ENCODE peak calls at places on chromosomes 7 and 10, in six cellular contexts. One of them, this sample, is unnamed.
A peak's percentile ranks its signal among the peaks of the same experiment; 100 is the strongest.

GRCh38 chr7:41943098-41943577 is 240.2 kb upstream of the INHBA start:
- DNase-seq in GM04504: peak; percentile 41
- DNase-seq in NCI-H2081: peak; percentile 47
- DNase-seq in T-helper 1 cell: no peak
- DNase-seq in GM12864: no peak
- DNase-seq in activated T-helper 1 cell treated with anti-CD3 and anti-CD28 coated beads, Interleukin-12 subunit alpha, Interleukin-12 subunit beta, Interleukin-2, Interleukin-4 antibody, amounts not matched to agents 30 ng/mL and 10 ng/mL and 1 ng/mL, durations not matched to agents 14 hours and 24 hours and 36 hours: peak; percentile 54
- DNase-seq in this sample: peak; percentile 95

GRCh38 chr7:106306256-106306655 is 21.5 kb upstream of the NAMPT start:
- DNase-seq in GM04504: no peak
- DNase-seq in NCI-H2081: no peak
- DNase-seq in T-helper 1 cell: no peak
- DNase-seq in GM12864: no peak
- DNase-seq in activated T-helper 1 cell treated with anti-CD3 and anti-CD28 coated beads, Interleukin-12 subunit alpha, Interleukin-12 subunit beta, Interleukin-2, Interleukin-4 antibody, amounts not matched to agents 30 ng/mL and 10 ng/mL and 1 ng/mL, durations not matched to agents 14 hours and 24 hours and 36 hours: no peak
- DNase-seq in this sample: no peak

GRCh38 chr10:112295853-112296830 is 12.9 kb downstream of the TECTB start:
- DNase-seq in GM04504: no peak
- DNase-seq in NCI-H2081: no peak
- DNase-seq in T-helper 1 cell: no peak
- DNase-seq in GM12864: no peak
- DNase-seq in activated T-helper 1 cell treated with anti-CD3 and anti-CD28 coated beads, Interleukin-12 subunit alpha, Interleukin-12 subunit beta, Interleukin-2, Interleukin-4 antibody, amounts not matched to agents 30 ng/mL and 10 ng/mL and 1 ng/mL, durations not matched to agents 14 hours and 24 hours and 36 hours: no peak
- DNase-seq in this sample: no peak

GRCh38 chr10:118332247-118332646 is 9.9 kb downstream of the FAM204A start:
- DNase-seq in GM04504: no peak
- DNase-seq in NCI-H2081: no peak
- DNase-seq in T-helper 1 cell: no peak
- DNase-seq in GM12864: no peak
- DNase-seq in activated T-helper 1 cell treated with anti-CD3 and anti-CD28 coated beads, Interleukin-12 subunit alpha, Interleukin-12 subunit beta, Interleukin-2, Interleukin-4 antibody, amounts not matched to agents 30 ng/mL and 10 ng/mL and 1 ng/mL, durations not matched to agents 14 hours and 24 hours and 36 hours: no peak
- DNase-seq in this sample: no peak

GRCh38 chr10:119654540-119654939 is 3.4 kb downstream of the BAG3 start:
- DNase-seq in GM04504: no peak
- DNase-seq in NCI-H2081: no peak
- DNase-seq in T-helper 1 cell: no peak
- DNase-seq in GM12864: no peak
- DNase-seq in activated T-helper 1 cell treated with anti-CD3 and anti-CD28 coated beads, Interleukin-12 subunit alpha, Interleukin-12 subunit beta, Interleukin-2, Interleukin-4 antibody, amounts not matched to agents 30 ng/mL and 10 ng/mL and 1 ng/mL, durations not matched to agents 14 hours and 24 hours and 36 hours: no peak
- DNase-seq in this sample: peak; percentile 64

GRCh38 chr7:1087952-1088920 is at the start of gene GPER1:
- DNase-seq in GM04504: no peak
- DNase-seq in NCI-H2081: no peak
- DNase-seq in T-helper 1 cell: no peak
- DNase-seq in GM12864: no peak
- DNase-seq in activated T-helper 1 cell treated with anti-CD3 and anti-CD28 coated beads, Interleukin-12 subunit alpha, Interleukin-12 subunit beta, Interleukin-2, Interleukin-4 antibody, amounts not matched to agents 30 ng/mL and 10 ng/mL and 1 ng/mL, durations not matched to agents 14 hours and 24 hours and 36 hours: no peak
- DNase-seq in this sample: peak; percentile 83

GRCh38 chr7:71783779-71784178 is 628.4 kb downstream of the CALN1 start:
- DNase-seq in GM04504: no peak
- DNase-seq in NCI-H2081: no peak
- DNase-seq in T-helper 1 cell: no peak
- DNase-seq in GM12864: no peak
- DNase-seq in activated T-helper 1 cell treated with anti-CD3 and anti-CD28 coated beads, Interleukin-12 subunit alpha, Interleukin-12 subunit beta, Interleukin-2, Interleukin-4 antibody, amounts not matched to agents 30 ng/mL and 10 ng/mL and 1 ng/mL, durations not matched to agents 14 hours and 24 hours and 36 hours: no peak
- DNase-seq in this sample: no peak

GRCh38 chr10:16481052-16481728 is 40.5 kb downstream of the C1QL3 start:
- DNase-seq in GM04504: no peak
- DNase-seq in NCI-H2081: no peak
- DNase-seq in T-helper 1 cell: no peak
- DNase-seq in GM12864: no peak
- DNase-seq in activated T-helper 1 cell treated with anti-CD3 and anti-CD28 coated beads, Interleukin-12 subunit alpha, Interleukin-12 subunit beta, Interleukin-2, Interleukin-4 antibody, amounts not matched to agents 30 ng/mL and 10 ng/mL and 1 ng/mL, durations not matched to agents 14 hours and 24 hours and 36 hours: no peak
- DNase-seq in this sample: no peak

GRCh38 chr7:101453617-101454016 is 90.9 kb downstream of the COL26A1 start:
- DNase-seq in GM04504: no peak
- DNase-seq in NCI-H2081: no peak
- DNase-seq in T-helper 1 cell: no peak
- DNase-seq in GM12864: no peak
- DNase-seq in activated T-helper 1 cell treated with anti-CD3 and anti-CD28 coated beads, Interleukin-12 subunit alpha, Interleukin-12 subunit beta, Interleukin-2, Interleukin-4 antibody, amounts not matched to agents 30 ng/mL and 10 ng/mL and 1 ng/mL, durations not matched to agents 14 hours and 24 hours and 36 hours: no peak
- DNase-seq in this sample: no peak

GRCh38 chr10:126421745-126422144 is 33.5 kb upstream of the ADAM12 start:
- DNase-seq in GM04504: peak; percentile 95
- DNase-seq in NCI-H2081: no peak
- DNase-seq in T-helper 1 cell: no peak
- DNase-seq in GM12864: no peak
- DNase-seq in activated T-helper 1 cell treated with anti-CD3 and anti-CD28 coated beads, Interleukin-12 subunit alpha, Interleukin-12 subunit beta, Interleukin-2, Interleukin-4 antibody, amounts not matched to agents 30 ng/mL and 10 ng/mL and 1 ng/mL, durations not matched to agents 14 hours and 24 hours and 36 hours: no peak
- DNase-seq in this sample: no peak

GRCh38 chr7:46202379-46202778 is 281.3 kb upstream of the IGFBP3 start:
- DNase-seq in GM04504: no peak
- DNase-seq in NCI-H2081: no peak
- DNase-seq in T-helper 1 cell: no peak
- DNase-seq in GM12864: no peak
- DNase-seq in activated T-helper 1 cell treated with anti-CD3 and anti-CD28 coated beads, Interleukin-12 subunit alpha, Interleukin-12 subunit beta, Interleukin-2, Interleukin-4 antibody, amounts not matched to agents 30 ng/mL and 10 ng/mL and 1 ng/mL, durations not matched to agents 14 hours and 24 hours and 36 hours: no peak
- DNase-seq in this sample: no peak

GRCh38 chr7:4430227-4430626 is 251.9 kb upstream of the FOXK1 start:
- DNase-seq in GM04504: no peak
- DNase-seq in NCI-H2081: no peak
- DNase-seq in T-helper 1 cell: no peak
- DNase-seq in GM12864: no peak
- DNase-seq in activated T-helper 1 cell treated with anti-CD3 and anti-CD28 coated beads, Interleukin-12 subunit alpha, Interleukin-12 subunit beta, Interleukin-2, Interleukin-4 antibody, amounts not matched to agents 30 ng/mL and 10 ng/mL and 1 ng/mL, durations not matched to agents 14 hours and 24 hours and 36 hours: no peak
- DNase-seq in this sample: no peak

GRCh38 chr7:100662377-100662776 is 6.1 kb upstream of the ACTL6B start:
- DNase-seq in GM04504: no peak
- DNase-seq in NCI-H2081: no peak
- DNase-seq in T-helper 1 cell: no peak
- DNase-seq in GM12864: no peak
- DNase-seq in activated T-helper 1 cell treated with anti-CD3 and anti-CD28 coated beads, Interleukin-12 subunit alpha, Interleukin-12 subunit beta, Interleukin-2, Interleukin-4 antibody, amounts not matched to agents 30 ng/mL and 10 ng/mL and 1 ng/mL, durations not matched to agents 14 hours and 24 hours and 36 hours: no peak
- DNase-seq in this sample: no peak

GRCh38 chr10:4733843-4734224 is 92.2 kb upstream of the AKR1E2 start:
- DNase-seq in GM04504: no peak
- DNase-seq in NCI-H2081: no peak
- DNase-seq in T-helper 1 cell: no peak
- DNase-seq in GM12864: no peak
- DNase-seq in activated T-helper 1 cell treated with anti-CD3 and anti-CD28 coated beads, Interleukin-12 subunit alpha, Interleukin-12 subunit beta, Interleukin-2, Interleukin-4 antibody, amounts not matched to agents 30 ng/mL and 10 ng/mL and 1 ng/mL, durations not matched to agents 14 hours and 24 hours and 36 hours: no peak
- DNase-seq in this sample: no peak

GRCh38 chr10:90960355-90960814 is 39.5 kb upstream of the ANKRD1 start:
- DNase-seq in GM04504: peak; percentile 78
- DNase-seq in NCI-H2081: no peak
- DNase-seq in T-helper 1 cell: no peak
- DNase-seq in GM12864: no peak
- DNase-seq in activated T-helper 1 cell treated with anti-CD3 and anti-CD28 coated beads, Interleukin-12 subunit alpha, Interleukin-12 subunit beta, Interleukin-2, Interleukin-4 antibody, amounts not matched to agents 30 ng/mL and 10 ng/mL and 1 ng/mL, durations not matched to agents 14 hours and 24 hours and 36 hours: no peak
- DNase-seq in this sample: no peak

GRCh38 chr10:35079763-35080162 is 10.4 kb downstream of the CUL2 start:
- DNase-seq in GM04504: peak; percentile 58
- DNase-seq in NCI-H2081: no peak
- DNase-seq in T-helper 1 cell: no peak
- DNase-seq in GM12864: no peak
- DNase-seq in activated T-helper 1 cell treated with anti-CD3 and anti-CD28 coated beads, Interleukin-12 subunit alpha, Interleukin-12 subunit beta, Interleukin-2, Interleukin-4 antibody, amounts not matched to agents 30 ng/mL and 10 ng/mL and 1 ng/mL, durations not matched to agents 14 hours and 24 hours and 36 hours: no peak
- DNase-seq in this sample: no peak

GRCh38 chr7:151674161-151674920 is 154.6 kb upstream of the RHEB start:
- DNase-seq in GM04504: no peak
- DNase-seq in NCI-H2081: no peak
- DNase-seq in T-helper 1 cell: no peak
- DNase-seq in GM12864: no peak
- DNase-seq in activated T-helper 1 cell treated with anti-CD3 and anti-CD28 coated beads, Interleukin-12 subunit alpha, Interleukin-12 subunit beta, Interleukin-2, Interleukin-4 antibody, amounts not matched to agents 30 ng/mL and 10 ng/mL and 1 ng/mL, durations not matched to agents 14 hours and 24 hours and 36 hours: no peak
- DNase-seq in this sample: no peak

GRCh38 chr7:152989889-152990380 is 230.4 kb downstream of the ACTR3B start:
- DNase-seq in GM04504: no peak
- DNase-seq in NCI-H2081: no peak
- DNase-seq in T-helper 1 cell: no peak
- DNase-seq in GM12864: no peak
- DNase-seq in activated T-helper 1 cell treated with anti-CD3 and anti-CD28 coated beads, Interleukin-12 subunit alpha, Interleukin-12 subunit beta, Interleukin-2, Interleukin-4 antibody, amounts not matched to agents 30 ng/mL and 10 ng/mL and 1 ng/mL, durations not matched to agents 14 hours and 24 hours and 36 hours: no peak
- DNase-seq in this sample: peak; percentile 70

GRCh38 chr7:18648849-18649758 is 153.6 kb downstream of the HDAC9 start:
- DNase-seq in GM04504: no peak
- DNase-seq in NCI-H2081: no peak
- DNase-seq in T-helper 1 cell: no peak
- DNase-seq in GM12864: no peak
- DNase-seq in activated T-helper 1 cell treated with anti-CD3 and anti-CD28 coated beads, Interleukin-12 subunit alpha, Interleukin-12 subunit beta, Interleukin-2, Interleukin-4 antibody, amounts not matched to agents 30 ng/mL and 10 ng/mL and 1 ng/mL, durations not matched to agents 14 hours and 24 hours and 36 hours: no peak
- DNase-seq in this sample: no peak

GRCh38 chr10:79502561-79503309 is 9.6 kb upstream of the EIF5AL1 start:
- DNase-seq in GM04504: no peak
- DNase-seq in NCI-H2081: peak; percentile 5
- DNase-seq in T-helper 1 cell: no peak
- DNase-seq in GM12864: no peak
- DNase-seq in activated T-helper 1 cell treated with anti-CD3 and anti-CD28 coated beads, Interleukin-12 subunit alpha, Interleukin-12 subunit beta, Interleukin-2, Interleukin-4 antibody, amounts not matched to agents 30 ng/mL and 10 ng/mL and 1 ng/mL, durations not matched to agents 14 hours and 24 hours and 36 hours: no peak
- DNase-seq in this sample: peak; percentile 90

GRCh38 chr10:34319197-34319846 is 495.8 kb downstream of the PARD3 start:
- DNase-seq in GM04504: peak; percentile 95
- DNase-seq in NCI-H2081: peak; percentile 77
- DNase-seq in T-helper 1 cell: no peak
- DNase-seq in GM12864: no peak
- DNase-seq in activated T-helper 1 cell treated with anti-CD3 and anti-CD28 coated beads, Interleukin-12 subunit alpha, Interleukin-12 subunit beta, Interleukin-2, Interleukin-4 antibody, amounts not matched to agents 30 ng/mL and 10 ng/mL and 1 ng/mL, durations not matched to agents 14 hours and 24 hours and 36 hours: no peak
- DNase-seq in this sample: no peak

GRCh38 chr10:67520924-67521520 is 175.0 kb downstream of the CTNNA3 start:
- DNase-seq in GM04504: peak; percentile 13
- DNase-seq in NCI-H2081: peak; percentile 22
- DNase-seq in T-helper 1 cell: no peak
- DNase-seq in GM12864: peak; percentile 8
- DNase-seq in activated T-helper 1 cell treated with anti-CD3 and anti-CD28 coated beads, Interleukin-12 subunit alpha, Interleukin-12 subunit beta, Interleukin-2, Interleukin-4 antibody, amounts not matched to agents 30 ng/mL and 10 ng/mL and 1 ng/mL, durations not matched to agents 14 hours and 24 hours and 36 hours: peak; percentile 9
- DNase-seq in this sample: peak; percentile 73

GRCh38 chr7:43954524-43955228 is 28.4 kb downstream of the UBE2D4 start:
- DNase-seq in GM04504: peak; percentile 37
- DNase-seq in NCI-H2081: no peak
- DNase-seq in T-helper 1 cell: no peak
- DNase-seq in GM12864: no peak
- DNase-seq in activated T-helper 1 cell treated with anti-CD3 and anti-CD28 coated beads, Interleukin-12 subunit alpha, Interleukin-12 subunit beta, Interleukin-2, Interleukin-4 antibody, amounts not matched to agents 30 ng/mL and 10 ng/mL and 1 ng/mL, durations not matched to agents 14 hours and 24 hours and 36 hours: no peak
- DNase-seq in this sample: peak; percentile 83

GRCh38 chr10:80442879-80443278 is 11.2 kb upstream of the TSPAN14 start:
- DNase-seq in GM04504: no peak
- DNase-seq in NCI-H2081: no peak
- DNase-seq in T-helper 1 cell: no peak
- DNase-seq in GM12864: no peak
- DNase-seq in activated T-helper 1 cell treated with anti-CD3 and anti-CD28 coated beads, Interleukin-12 subunit alpha, Interleukin-12 subunit beta, Interleukin-2, Interleukin-4 antibody, amounts not matched to agents 30 ng/mL and 10 ng/mL and 1 ng/mL, durations not matched to agents 14 hours and 24 hours and 36 hours: no peak
- DNase-seq in this sample: no peak

GRCh38 chr7:50411333-50412028 is 38.7 kb downstream of the FIGNL1 start:
- DNase-seq in GM04504: no peak
- DNase-seq in NCI-H2081: no peak
- DNase-seq in T-helper 1 cell: no peak
- DNase-seq in GM12864: no peak
- DNase-seq in activated T-helper 1 cell treated with anti-CD3 and anti-CD28 coated beads, Interleukin-12 subunit alpha, Interleukin-12 subunit beta, Interleukin-2, Interleukin-4 antibody, amounts not matched to agents 30 ng/mL and 10 ng/mL and 1 ng/mL, durations not matched to agents 14 hours and 24 hours and 36 hours: no peak
- DNase-seq in this sample: no peak

GRCh38 chr7:141451232-141451631 is 100.0 kb upstream of the AGK start:
- DNase-seq in GM04504: no peak
- DNase-seq in NCI-H2081: no peak
- DNase-seq in T-helper 1 cell: no peak
- DNase-seq in GM12864: no peak
- DNase-seq in activated T-helper 1 cell treated with anti-CD3 and anti-CD28 coated beads, Interleukin-12 subunit alpha, Interleukin-12 subunit beta, Interleukin-2, Interleukin-4 antibody, amounts not matched to agents 30 ng/mL and 10 ng/mL and 1 ng/mL, durations not matched to agents 14 hours and 24 hours and 36 hours: no peak
- DNase-seq in this sample: peak; percentile 24

GRCh38 chr7:12244129-12244528 is 33.0 kb downstream of the TMEM106B start:
- DNase-seq in GM04504: no peak
- DNase-seq in NCI-H2081: no peak
- DNase-seq in T-helper 1 cell: no peak
- DNase-seq in GM12864: no peak
- DNase-seq in activated T-helper 1 cell treated with anti-CD3 and anti-CD28 coated beads, Interleukin-12 subunit alpha, Interleukin-12 subunit beta, Interleukin-2, Interleukin-4 antibody, amounts not matched to agents 30 ng/mL and 10 ng/mL and 1 ng/mL, durations not matched to agents 14 hours and 24 hours and 36 hours: no peak
- DNase-seq in this sample: peak; percentile 78

GRCh38 chr10:73246322-73246782 is 703 bp downstream of the DNAJC9 start:
- DNase-seq in GM04504: no peak
- DNase-seq in NCI-H2081: no peak
- DNase-seq in T-helper 1 cell: no peak
- DNase-seq in GM12864: no peak
- DNase-seq in activated T-helper 1 cell treated with anti-CD3 and anti-CD28 coated beads, Interleukin-12 subunit alpha, Interleukin-12 subunit beta, Interleukin-2, Interleukin-4 antibody, amounts not matched to agents 30 ng/mL and 10 ng/mL and 1 ng/mL, durations not matched to agents 14 hours and 24 hours and 36 hours: no peak
- DNase-seq in this sample: no peak

GRCh38 chr10:70835895-70836294 is 20.1 kb downstream of the SGPL1 start:
- DNase-seq in GM04504: no peak
- DNase-seq in NCI-H2081: no peak
- DNase-seq in T-helper 1 cell: no peak
- DNase-seq in GM12864: no peak
- DNase-seq in activated T-helper 1 cell treated with anti-CD3 and anti-CD28 coated beads, Interleukin-12 subunit alpha, Interleukin-12 subunit beta, Interleukin-2, Interleukin-4 antibody, amounts not matched to agents 30 ng/mL and 10 ng/mL and 1 ng/mL, durations not matched to agents 14 hours and 24 hours and 36 hours: no peak
- DNase-seq in this sample: no peak

GRCh38 chr7:42234736-42235135 is 2.3 kb downstream of the GLI3 start:
- DNase-seq in GM04504: no peak
- DNase-seq in NCI-H2081: no peak
- DNase-seq in T-helper 1 cell: no peak
- DNase-seq in GM12864: no peak
- DNase-seq in activated T-helper 1 cell treated with anti-CD3 and anti-CD28 coated beads, Interleukin-12 subunit alpha, Interleukin-12 subunit beta, Interleukin-2, Interleukin-4 antibody, amounts not matched to agents 30 ng/mL and 10 ng/mL and 1 ng/mL, durations not matched to agents 14 hours and 24 hours and 36 hours: no peak
- DNase-seq in this sample: no peak

GRCh38 chr7:144842377-144842851 is 6.6 kb upstream of the TPK1 start:
- DNase-seq in GM04504: no peak
- DNase-seq in NCI-H2081: no peak
- DNase-seq in T-helper 1 cell: no peak
- DNase-seq in GM12864: no peak
- DNase-seq in activated T-helper 1 cell treated with anti-CD3 and anti-CD28 coated beads, Interleukin-12 subunit alpha, Interleukin-12 subunit beta, Interleukin-2, Interleukin-4 antibody, amounts not matched to agents 30 ng/mL and 10 ng/mL and 1 ng/mL, durations not matched to agents 14 hours and 24 hours and 36 hours: no peak
- DNase-seq in this sample: peak; percentile 54

GRCh38 chr10:102691701-102692100 is 22.5 kb downstream of the ARL3 start:
- DNase-seq in GM04504: no peak
- DNase-seq in NCI-H2081: no peak
- DNase-seq in T-helper 1 cell: no peak
- DNase-seq in GM12864: no peak
- DNase-seq in activated T-helper 1 cell treated with anti-CD3 and anti-CD28 coated beads, Interleukin-12 subunit alpha, Interleukin-12 subunit beta, Interleukin-2, Interleukin-4 antibody, amounts not matched to agents 30 ng/mL and 10 ng/mL and 1 ng/mL, durations not matched to agents 14 hours and 24 hours and 36 hours: no peak
- DNase-seq in this sample: no peak

GRCh38 chr10:130138479-130138866 is 2.3 kb downstream of the GLRX3 start:
- DNase-seq in GM04504: no peak
- DNase-seq in NCI-H2081: no peak
- DNase-seq in T-helper 1 cell: no peak
- DNase-seq in GM12864: no peak
- DNase-seq in activated T-helper 1 cell treated with anti-CD3 and anti-CD28 coated beads, Interleukin-12 subunit alpha, Interleukin-12 subunit beta, Interleukin-2, Interleukin-4 antibody, amounts not matched to agents 30 ng/mL and 10 ng/mL and 1 ng/mL, durations not matched to agents 14 hours and 24 hours and 36 hours: no peak
- DNase-seq in this sample: no peak

This sample was measured in endodermal cell.